ENCODE peak calls at places on chromosome 18, in nine cellular contexts. O is A549; T is transverse colon; F is thoracic aorta; X is MM.1S; R is CD8-positive, alpha-beta memory T cell; V is endodermal cell; W is PC-9; G is uterus. J is an unnamed sample. For H3K9me3, the result is how much of the 10 kb centered on the place peaks cover.

GRCh38 chr18:34794346-34794745 is 84.2 kb downstream of the DTNA start:
- DNase-seq in W (no peak), G (no peak), F (no peak), O (no peak), V (peak), T (no peak), R (no peak), X (no peak), J (no peak)

GRCh38 chr18:40867452-40867851 is 1087.6 kb upstream of the PIK3C3 start:
- DNase-seq in X (no peak), T (no peak), R (no peak), V (no peak), F (no peak), W (no peak), O (no peak), G (no peak), J (no peak)

GRCh38 chr18:3526421-3527354 is 76.7 kb downstream of the TGIF1 start:
- DNase-seq in G (no peak), W (no peak), V (no peak), F (no peak), X (peak), O (no peak), T (no peak), R (no peak), J (no peak)

GRCh38 chr18:5515007-5515744 is 28.6 kb downstream of the EPB41L3 start:
- DNase-seq in X (no peak), O (no peak), F (no peak), V (no peak), G (no peak), W (no peak), T (no peak), R (no peak), J (no peak)

GRCh38 chr18:48713302-48713701 is 174.5 kb downstream of the CTIF start:
- DNase-seq in O (no peak), X (no peak), V (no peak), G (peak), R (no peak), T (no peak), F (no peak), W (no peak), J (no peak)

GRCh38 chr18:46716827-46717226 is 40.0 kb downstream of the ST8SIA5 start:
- DNase-seq in T (no peak), R (no peak), X (no peak), V (no peak), F (no peak), O (no peak), W (no peak), G (no peak), J (no peak)

GRCh38 chr18:31658670-31659573 is 25.5 kb downstream of the B4GALT6 start:
- DNase-seq in O (no peak), W (no peak), X (peak), G (no peak), R (no peak), T (no peak), V (no peak), F (no peak), J (no peak)

GRCh38 chr18:34121157-34121807 is 103.4 kb downstream of the NOL4 start:
- DNase-seq in R (no peak), T (no peak), W (peak), G (no peak), X (no peak), O (no peak), V (no peak), F (no peak), J (no peak)

GRCh38 chr18:62797329-62797728 is 82.0 kb downstream of the PHLPP1 start:
- DNase-seq in V (no peak), X (no peak), G (no peak), W (no peak), R (no peak), T (no peak), O (no peak), F (no peak), J (no peak)

GRCh38 chr18:55998071-55998522 is 410.1 kb upstream of the TCF4 start:
- DNase-seq in G (no peak), W (no peak), O (no peak), V (peak), R (no peak), T (no peak), X (peak), F (no peak), J (no peak)
- H3K9me3 ChIP-seq in G (under half), W (under half), O (under half), V (under half), R (under half), T (under half), X (under half), F (under half), J (under half)

GRCh38 chr18:14945984-14946383 is 198.0 kb downstream of the ANKRD30B start:
- DNase-seq in T (no peak), X (no peak), R (no peak), G (no peak), O (no peak), V (no peak), F (no peak), W (no peak), J (peak)
- H3K9me3 ChIP-seq in T (under half), X (under half), R (under half), G (under half), O (under half), V (under half), F (under half), W (under half), J (under half)

GRCh38 chr18:13700153-13700552 is 26.2 kb downstream of the FAM210A start:
- DNase-seq in F (no peak), R (no peak), O (no peak), V (no peak), X (no peak), W (no peak), T (no peak), G (no peak), J (no peak)

GRCh38 chr18:13703899-13704298 is 22.5 kb downstream of the FAM210A start:
- DNase-seq in G (no peak), O (no peak), V (no peak), R (no peak), W (no peak), T (no peak), X (no peak), F (no peak), J (no peak)
- H3K9me3 ChIP-seq in G (under half), O (under half), V (half or more), R (under half), W (under half), T (under half), X (under half), F (under half), J (under half)

DNA sequence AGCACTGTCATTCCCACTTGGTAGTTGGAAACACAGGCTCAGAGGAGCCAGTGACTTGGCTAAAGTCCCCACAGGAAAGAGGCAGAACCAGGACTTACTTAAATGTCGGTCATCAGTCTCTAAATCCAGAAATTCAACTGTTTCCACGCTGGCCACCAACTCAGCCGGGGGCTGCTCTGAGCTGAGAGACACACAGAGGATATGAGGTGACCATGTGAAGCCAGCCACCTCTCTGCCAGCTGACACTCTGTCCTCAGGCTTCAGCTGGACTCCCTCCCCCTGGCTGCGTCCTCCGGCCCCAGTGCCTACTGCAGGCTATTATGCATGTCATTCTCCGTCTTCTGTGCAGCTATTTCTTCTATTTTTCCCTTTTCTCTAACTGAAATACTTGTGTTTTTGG is 168.9 kb downstream of the ANKRD30B start:
- DNase-seq in R (no peak), O (no peak), X (no peak), V (no peak), W (no peak), T (no peak), F (no peak), G (no peak), J (peak)
- H3K9me3 ChIP-seq in R (under half), O (under half), X (under half), V (half or more), W (under half), T (under half), F (under half), G (under half), J (under half)

DNA sequence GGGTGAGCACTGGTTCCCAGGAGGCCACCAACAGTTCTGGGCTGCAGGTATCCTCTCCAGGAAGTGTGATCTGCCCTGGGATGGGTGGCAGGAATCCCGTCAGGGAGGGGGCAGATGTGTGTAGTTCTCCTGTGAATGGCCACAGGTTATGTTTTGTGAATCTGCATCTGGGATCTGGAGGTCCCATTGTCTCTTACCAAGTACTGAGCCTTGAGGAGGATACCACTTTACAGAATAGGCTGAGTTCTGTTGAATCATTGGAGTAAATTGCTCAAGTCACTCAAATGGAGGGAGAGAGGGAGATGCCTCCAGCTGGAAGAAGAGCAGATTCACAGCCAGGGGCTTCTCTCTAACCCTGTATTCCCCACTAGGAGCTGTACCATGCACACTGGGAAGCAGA is 168.2 kb downstream of the ANKRD30B start:
- DNase-seq in T (no peak), W (no peak), O (no peak), R (no peak), X (no peak), V (no peak), F (no peak), G (no peak), J (peak)
- H3K9me3 ChIP-seq in T (under half), W (under half), O (under half), R (under half), X (under half), V (half or more), F (under half), G (under half), J (under half)

DNA sequence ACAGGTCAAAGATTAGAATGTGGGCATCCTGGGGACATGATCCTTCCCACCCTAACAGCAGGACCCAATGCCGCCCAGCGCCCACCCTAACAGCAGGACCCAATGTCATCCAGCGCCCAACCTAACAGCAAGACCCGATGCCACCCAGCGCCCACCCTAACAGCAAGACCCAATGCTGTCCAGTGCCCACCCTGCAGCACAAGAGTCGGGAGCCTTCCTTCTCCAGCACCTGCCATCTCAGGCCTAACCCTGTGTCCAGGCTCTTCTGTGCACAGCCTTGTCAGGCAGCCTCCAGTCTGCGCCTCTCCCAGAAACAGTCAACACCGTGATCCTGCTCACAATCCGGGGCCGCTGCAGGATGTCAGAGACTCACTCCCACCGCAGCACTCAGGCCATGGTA is 237.3 kb upstream of the SALL3 start:
- DNase-seq in W (no peak), R (no peak), G (peak), F (no peak), O (no peak), X (no peak), V (peak), T (no peak), J (peak)
- H3K9me3 ChIP-seq in W (under half), R (under half), G (under half), F (under half), O (under half), X (under half), V (under half), T (under half), J (under half)

DNA sequence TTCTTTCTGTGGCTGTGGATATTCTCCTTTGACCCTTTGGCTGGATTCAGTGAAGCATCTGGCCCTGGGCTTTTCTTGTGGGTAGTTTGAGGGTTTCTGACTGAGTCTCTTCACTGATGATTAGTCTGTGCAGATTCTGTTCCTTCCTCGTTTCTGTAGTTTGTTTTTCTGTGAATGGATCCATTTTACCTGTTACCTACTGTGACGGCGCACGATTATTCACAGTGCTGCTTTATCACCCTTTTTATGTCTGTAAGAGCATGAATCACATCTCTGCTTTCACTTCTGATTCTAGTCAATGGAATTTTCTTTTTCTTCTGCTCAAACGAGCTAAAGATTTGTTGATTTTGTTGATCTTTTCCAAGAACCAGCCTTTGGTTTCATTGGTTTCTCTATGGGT is 60.8 kb downstream of the SLC66A2 start:
- DNase-seq in V (no peak), O (no peak), X (no peak), W (no peak), R (no peak), F (no peak), T (no peak), G (no peak), J (no peak)
- H3K9me3 ChIP-seq in V (half or more), O (under half), X (under half), W (under half), R (under half), F (half or more), T (half or more), G (under half), J (under half)

GRCh38 chr18:36856815-36857214 is 27.9 kb downstream of the KIAA1328 start:
- DNase-seq in G (no peak), W (no peak), V (no peak), T (no peak), R (no peak), F (no peak), X (no peak), O (no peak), J (no peak)
- H3K9me3 ChIP-seq in G (under half), W (under half), V (under half), T (under half), R (under half), F (under half), X (under half), O (under half), J (under half)

J was measured in suprapubic skin.